ENCODE peak calls at places on chromosomes 12 and 14, in five cellular contexts. V, H, Y, P and L are unnamed samples.

GRCh38 chr12:77925536-77926108 is 94.9 kb downstream of the NAV3 start:
- DNase-seq in V (peak; percentile 34), H (peak; percentile 49), Y (peak; percentile 78), P (peak; percentile 45), L (peak; percentile 95)

GRCh38 chr12:121767525-121768016 is 25.9 kb downstream of the RHOF start:
- DNase-seq in Y (no peak), P (no peak), V (no peak), H (no peak), L (no peak)

GRCh38 chr12:107495604-107496003 is 190.0 kb upstream of the PWP1 start:
- DNase-seq in V (no peak), P (no peak), H (no peak), Y (no peak), L (no peak)

GRCh38 chr12:104565606-104566243 is 109.0 kb downstream of the CHST11 start:
- DNase-seq in H (no peak), P (no peak), Y (no peak), V (no peak), L (no peak)

GRCh38 chr12:110582286-110583136 is 607 bp downstream of the PPTC7 start:
- DNase-seq in P (no peak), H (peak; percentile 70), Y (no peak), V (peak; percentile 59), L (no peak)

GRCh38 chr14:34252227-34252626 is 209.8 kb downstream of the SPTSSA start:
- DNase-seq in P (no peak), Y (no peak), V (no peak), H (no peak), L (no peak)

GRCh38 chr12:127257366-127257935 is 1009.5 kb upstream of the TMEM132C start:
- DNase-seq in H (no peak), P (no peak), V (no peak), Y (no peak), L (no peak)

GRCh38 chr12:75660107-75660530 is 148.7 kb upstream of the KRR1 start:
- DNase-seq in H (no peak), Y (no peak), V (no peak), P (no peak), L (peak; percentile 99)

GRCh38 chr12:97404093-97404492 is 58.5 kb upstream of the RMST start:
- DNase-seq in Y (no peak), P (no peak), V (no peak), H (no peak), L (no peak)

GRCh38 chr14:58072288-58073071 is 79.5 kb downstream of the ARMH4 start:
- DNase-seq in P (peak; percentile 13), Y (peak; percentile 56), H (peak; percentile 65), V (peak; percentile 69), L (peak; percentile 65)

GRCh38 chr14:75274045-75274898 is 4.4 kb upstream of the FOS start:
- DNase-seq in V (no peak), H (no peak), Y (no peak), P (no peak), L (no peak)

GRCh38 chr12:3335078-3335487 is 155.9 kb upstream of the PRMT8 start:
- DNase-seq in H (no peak), P (no peak), V (no peak), Y (peak; percentile 93), L (no peak)

GRCh38 chr14:99968156-99968920 is 96.9 kb upstream of the EVL start:
- DNase-seq in H (no peak), Y (no peak), V (no peak), P (no peak), L (no peak)

GRCh38 chr12:51755251-51755650 is 93.3 kb downstream of the FIGNL2 start:
- DNase-seq in P (no peak), V (no peak), Y (no peak), H (no peak), L (no peak)

GRCh38 chr14:69658664-69659261 is 47.4 kb downstream of the SUSD6 start:
- DNase-seq in V (peak; percentile 75), P (no peak), Y (peak; percentile 64), H (no peak), L (no peak)

GRCh38 chr12:15928345-15928744 is 17.2 kb downstream of the DERA start:
- DNase-seq in V (no peak), P (peak; percentile 11), H (no peak), Y (peak; percentile 24), L (no peak)

GRCh38 chr12:15581006-15581405 is 208.2 kb downstream of the EPS8 start:
- DNase-seq in V (no peak), Y (no peak), P (no peak), H (no peak), L (no peak)

GRCh38 chr12:2152134-2152533 is 99.3 kb downstream of the CACNA1C start:
- DNase-seq in V (no peak), P (peak; percentile 75), Y (no peak), H (no peak), L (no peak)

GRCh38 chr12:127024791-127025190 is 1242.2 kb upstream of the TMEM132C start:
- DNase-seq in H (no peak), V (no peak), P (no peak), Y (no peak), L (no peak)

GRCh38 chr12:32718926-32719325 is 36.8 kb downstream of the YARS2 start:
- DNase-seq in Y (no peak), V (no peak), H (no peak), P (no peak), L (no peak)
- TF ChIP-seq ZNF274 in Y (no peak), V (no peak), H (no peak), P (no peak), L (no peak)

GRCh38 chr14:73723799-73724621 is 9.8 kb upstream of the PNMA1 start:
- DNase-seq in V (no peak), P (no peak), Y (no peak), H (no peak), L (no peak)
- H3K4me1 ChIP-seq in V (peaks cover 36% of the 10 kb centered on the region), P (no peaks in the 10 kb centered on the region), Y (peaks cover 26% of the 10 kb centered on the region), H (peaks cover 23% of the 10 kb centered on the region), L (peaks cover 2% of the 10 kb centered on the region)

GRCh38 chr12:65171870-65172269 is 2.5 kb downstream of the LEMD3 start:
- DNase-seq in Y (no peak), P (no peak), V (peak; percentile 37), H (no peak), L (no peak)
- TF ChIP-seq SP1 in Y (no peak), P (no peak), V (no peak), H (no peak), L (no peak)

GRCh38 chr12:24707379-24707778 is 241.5 kb downstream of the BCAT1 start:
- DNase-seq in Y (no peak), H (no peak), V (no peak), P (no peak), L (no peak)

GRCh38 chr12:24709201-24709600 is 239.7 kb downstream of the BCAT1 start:
- DNase-seq in P (no peak), Y (no peak), H (no peak), V (peak; percentile 64), L (no peak)

GRCh38 chr12:24711056-24711455 is 237.8 kb downstream of the BCAT1 start:
- DNase-seq in H (no peak), P (no peak), V (no peak), Y (no peak), L (no peak)

GRCh38 chr12:24708029-24708428 is 240.9 kb downstream of the BCAT1 start:
- DNase-seq in P (no peak), Y (no peak), H (no peak), V (no peak), L (no peak)

GRCh38 chr12:24708718-24709117 is 240.2 kb downstream of the BCAT1 start:
- DNase-seq in Y (no peak), P (no peak), H (no peak), V (peak; percentile 57), L (no peak)
- TF ChIP-seq ZNF274 in Y (no peak), P (no peak), H (no peak), V (no peak), L (no peak)

GRCh38 chr12:132430838-132431826 is 58.8 kb upstream of the FBRSL1 start:
- DNase-seq in Y (no peak), V (no peak), H (no peak), P (no peak), L (no peak)

GRCh38 chr12:132429122-132429931 is 60.6 kb upstream of the FBRSL1 start:
- DNase-seq in P (no peak), H (peak; percentile 73), V (no peak), Y (peak; percentile 20), L (no peak)

GRCh38 chr12:132427999-132428871 is 61.7 kb upstream of the FBRSL1 start:
- DNase-seq in V (no peak), Y (peak; percentile 19), H (no peak), P (no peak), L (no peak)

GRCh38 chr12:132428872-132429121 is 61.2 kb upstream of the FBRSL1 start:
- DNase-seq in H (no peak), P (no peak), V (no peak), Y (peak; percentile 43), L (no peak)

DNA sequence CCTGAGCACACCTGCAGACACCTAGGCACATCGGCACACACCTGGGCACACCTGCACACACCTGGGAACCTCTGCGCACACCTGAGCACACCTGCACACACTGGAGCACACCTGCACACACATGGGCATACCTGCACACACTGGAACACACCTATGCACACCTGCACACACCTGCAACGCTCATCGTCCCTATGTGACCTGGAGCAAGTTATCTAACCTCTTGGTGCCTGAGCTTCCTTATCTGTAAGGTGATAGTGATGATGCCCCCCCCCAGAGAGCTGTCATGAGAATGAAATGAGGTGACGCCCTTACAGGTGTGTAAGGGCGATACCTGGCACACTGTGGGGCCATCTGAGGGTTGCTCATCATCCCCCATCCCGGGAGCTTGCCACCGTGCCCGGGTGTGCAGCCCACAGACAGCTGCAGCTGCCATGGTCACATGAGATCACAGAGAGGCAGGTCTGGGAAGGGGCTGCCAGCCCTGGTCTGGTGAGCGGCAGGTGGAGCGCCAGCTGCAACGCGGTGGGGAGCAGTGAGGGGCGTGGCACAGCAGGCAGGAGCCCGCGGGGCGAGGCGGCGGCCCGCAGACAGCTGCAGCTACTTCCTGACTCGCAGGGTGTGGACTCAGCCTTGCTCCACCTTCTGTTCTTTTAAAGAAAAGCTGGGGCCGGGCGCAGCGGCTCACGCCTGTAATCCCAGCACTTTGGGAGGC is 59.9 kb upstream of the FBRSL1 start:
- DNase-seq in H (peak; percentile 61), Y (no peak), V (peak; percentile 49), P (no peak), L (peak; percentile 41)
- H3K4me1 ChIP-seq in H (peaks cover 25% of the 10 kb centered on the region), Y (peaks cover 77% of the 10 kb centered on the region), V (peaks cover 52% of the 10 kb centered on the region), P (peaks cover 18% of the 10 kb centered on the region), L (peaks cover 14% of the 10 kb centered on the region)

DNA sequence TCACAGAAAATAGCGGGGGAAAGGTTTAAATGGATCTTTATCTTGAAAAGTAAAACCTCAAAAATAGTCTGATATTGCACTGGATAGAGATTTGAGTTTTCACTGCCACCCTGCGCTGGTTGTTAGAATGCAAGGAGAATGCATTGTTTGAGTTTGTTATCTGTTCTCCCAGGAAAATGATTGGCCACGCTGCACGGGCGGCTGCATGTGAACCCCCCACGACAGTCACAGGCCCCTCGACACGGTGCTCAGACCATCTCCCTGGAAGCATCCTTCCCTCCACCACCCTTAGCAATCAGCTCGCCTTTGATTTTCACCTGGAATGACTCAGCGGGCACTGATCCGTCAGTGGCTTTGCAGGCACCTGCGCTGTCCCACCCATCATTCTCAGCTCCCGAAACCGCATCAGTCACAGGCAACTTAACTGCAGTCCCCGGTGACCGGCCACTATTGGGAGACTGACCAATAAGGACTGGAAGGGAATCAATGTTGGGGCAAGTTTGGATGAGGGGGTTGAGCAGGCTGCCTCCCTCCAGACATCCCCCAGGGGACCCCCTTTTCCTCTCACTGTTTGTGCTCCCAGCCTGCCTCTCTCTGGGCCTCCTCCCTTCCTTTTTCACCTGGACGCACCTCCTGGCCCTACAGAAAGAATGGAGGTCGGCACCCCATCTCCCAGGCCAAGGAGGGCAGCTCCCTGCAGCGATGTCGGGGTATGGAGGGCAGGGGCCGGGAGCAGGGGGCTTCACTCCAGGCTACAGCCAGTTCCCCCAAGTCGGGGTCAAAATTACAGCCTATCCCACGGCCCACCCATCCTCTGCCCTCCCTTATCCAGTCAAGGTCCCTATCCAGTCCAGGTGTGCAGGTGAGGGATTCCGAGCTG is 28.5 kb upstream of the C14orf180 start:
- DNase-seq in P (no peak), H (no peak), Y (no peak), V (no peak), L (no peak)
- TF ChIP-seq SP1 in P (no peak), H (no peak), Y (no peak), V (no peak), L (no peak)